ENCODE peak calls at places on chromosomes 7 and 10, in five cellular contexts. B is neural progenitor cell, C is GM12864, F is GM13976, K is T-helper 2 cell. Y is an unnamed sample.

GRCh38 chr7:17523813-17524741 is 225.6 kb downstream of the AHR start:
- DNase-seq in C (no peak), B (no peak), K (no peak), F (no peak), Y (no peak)

GRCh38 chr10:1574719-1575118 is 162.6 kb downstream of the ADARB2 start:
- DNase-seq in C (no peak), K (no peak), F (no peak), B (no peak), Y (no peak)

GRCh38 chr10:116848912-116849270 is 408 bp upstream of the ENO4 start:
- DNase-seq in B (no peak), K (no peak), C (no peak), F (peak; percentile 25), Y (no peak)

GRCh38 chr10:24009115-24009514 is 199.8 kb upstream of the KIAA1217 start:
- DNase-seq in F (no peak), C (no peak), K (no peak), B (peak; percentile 29), Y (no peak)

GRCh38 chr10:13253726-13254125 is 19.6 kb upstream of the UCMA start:
- DNase-seq in K (no peak), B (no peak), C (no peak), F (no peak), Y (no peak)

GRCh38 chr10:43250625-43250924 is 16.3 kb downstream of the RASGEF1A start:
- DNase-seq in C (no peak), F (no peak), K (no peak), B (no peak), Y (no peak)

GRCh38 chr7:129530881-129531391 is 28.6 kb downstream of the SMKR1 start:
- DNase-seq in B (no peak), K (no peak), F (no peak), C (peak; percentile 3), Y (peak; percentile 18)

GRCh38 chr10:88045116-88045515 is 181.7 kb downstream of the PTEN start:
- DNase-seq in B (no peak), C (no peak), K (no peak), F (no peak), Y (no peak)

GRCh38 chr7:69591805-69592204 is 6.5 kb upstream of the AUTS2 start:
- DNase-seq in F (no peak), B (no peak), C (no peak), K (no peak), Y (no peak)

GRCh38 chr10:122285506-122286444 is 14.7 kb downstream of the BTBD16 start:
- DNase-seq in F (no peak), C (no peak), B (no peak), K (no peak), Y (no peak)

GRCh38 chr7:64888901-64889685 is 14.0 kb upstream of the ZNF273 start:
- DNase-seq in B (peak; percentile 4), F (peak; percentile 40), C (no peak), K (no peak), Y (no peak)

GRCh38 chr7:125279956-125280355 is 350.3 kb upstream of the POT1 start:
- DNase-seq in C (no peak), F (no peak), B (no peak), K (no peak), Y (no peak)

GRCh38 chr7:77696643-77697534 is 630 bp downstream of the RSBN1L start:
- DNase-seq in B (peak; percentile 88), F (peak; percentile 48), C (no peak), K (peak; percentile 24), Y (peak; percentile 49)

GRCh38 chr10:64271983-64272382 is 750.8 kb downstream of the REEP3 start:
- DNase-seq in F (no peak), K (no peak), B (peak; percentile 6), C (no peak), Y (no peak)

GRCh38 chr7:22726345-22726848 is 603 bp upstream of the IL6 start:
- DNase-seq in B (peak; percentile 71), C (no peak), K (no peak), F (peak; percentile 78), Y (no peak)

GRCh38 chr7:113831509-113831908 is 87.3 kb downstream of the PPP1R3A start:
- DNase-seq in F (no peak), B (no peak), C (no peak), K (no peak), Y (no peak)

GRCh38 chr7:18521945-18522566 is 26.5 kb downstream of the HDAC9 start:
- DNase-seq in F (no peak), C (no peak), K (no peak), B (peak; percentile 60), Y (no peak)